ENCODE peak calls at places on chromosomes 4 and X, in ten cellular contexts. H is fibroblast of pulmonary artery, P is mucosa of descending colon, M is astrocyte of the spinal cord, N is endodermal cell, U is transverse colon, T is GM23338, D is foreskin fibroblast, C is cardiac fibroblast, G is dorsolateral prefrontal cortex. I is an unnamed sample.

GRCh38 chr4:83109480-83110221 is 4.9 kb downstream of the PLAC8 start:
- DNase-seq in H (peak), P (peak), M (peak), N (peak), U (peak), T (peak), D (peak), C (no peak), G (no peak), I (no peak)

GRCh38 chr4:78556655-78557054 is 5.1 kb downstream of the ANXA3 start:
- DNase-seq in H (no peak), P (no peak), M (no peak), N (no peak), U (no peak), T (no peak), D (no peak), C (no peak), G (no peak), I (no peak)

GRCh38 chr4:3239998-3240920 is 8.7 kb upstream of the MSANTD1 start:
- DNase-seq in H (no peak), P (no peak), M (no peak), N (no peak), U (no peak), T (no peak), D (no peak), C (no peak), G (no peak), I (no peak)

GRCh38 chr4:54548098-54548620 is 109.6 kb upstream of the KIT start:
- DNase-seq in H (no peak), P (no peak), M (no peak), N (no peak), U (no peak), T (no peak), D (no peak), C (no peak), G (no peak), I (no peak)

GRCh38 chr4:113604955-113605354 is 156.6 kb downstream of the CAMK2D start:
- DNase-seq in H (peak), P (no peak), M (no peak), N (no peak), U (no peak), T (no peak), D (peak), C (peak), G (no peak), I (no peak)

GRCh38 chr4:3436798-3437581 is 4.8 kb upstream of the HGFAC start:
- DNase-seq in H (peak), P (peak), M (peak), N (no peak), U (peak), T (no peak), D (peak), C (peak), G (no peak), I (no peak)

GRCh38 chrX:120755066-120755846 is 120.4 kb downstream of the CT47B1 start:
- DNase-seq in H (no peak), P (peak), M (no peak), N (no peak), U (peak), T (no peak), D (no peak), C (no peak), G (no peak), I (no peak)

GRCh38 chr4:47490550-47490949 is 5.5 kb downstream of the ATP10D start:
- DNase-seq in H (peak), P (no peak), M (peak), N (peak), U (no peak), T (peak), D (no peak), C (peak), G (no peak), I (no peak)

GRCh38 chrX:153517421-153517820 is at the start of gene ATP2B3:
- DNase-seq in H (no peak), P (no peak), M (no peak), N (peak), U (no peak), T (peak), D (no peak), C (no peak), G (no peak), I (no peak)

GRCh38 chr4:168560184-168560834 is 63.5 kb downstream of the PALLD start:
- DNase-seq in H (no peak), P (peak), M (peak), N (no peak), U (no peak), T (no peak), D (peak), C (no peak), G (no peak), I (no peak)

GRCh38 chrX:31201503-31201902 is 129.7 kb upstream of the FTHL17 start:
- DNase-seq in H (no peak), P (no peak), M (no peak), N (no peak), U (no peak), T (no peak), D (no peak), C (no peak), G (no peak), I (no peak)

GRCh38 chrX:67614006-67614405 is 70.2 kb downstream of the AR start:
- DNase-seq in H (no peak), P (no peak), M (peak), N (no peak), U (no peak), T (no peak), D (no peak), C (peak), G (no peak), I (no peak)

GRCh38 chrX:119181491-119181890 is 53.9 kb upstream of the KIAA1210 start:
- DNase-seq in H (peak), P (peak), M (no peak), N (peak), U (peak), T (peak), D (no peak), C (peak), G (no peak), I (no peak)

GRCh38 chr4:138053601-138054322 is 188.4 kb downstream of the SLC7A11 start:
- DNase-seq in H (peak), P (peak), M (peak), N (no peak), U (no peak), T (no peak), D (peak), C (peak), G (no peak), I (peak)

GRCh38 chr4:16642897-16643296 is 255.5 kb downstream of the LDB2 start:
- DNase-seq in H (no peak), P (no peak), M (no peak), N (no peak), U (no peak), T (no peak), D (no peak), C (peak), G (no peak), I (no peak)

GRCh38 chr4:15327311-15328298 is 100.2 kb upstream of the C1QTNF7 start:
- DNase-seq in H (peak), P (no peak), M (peak), N (no peak), U (no peak), T (no peak), D (peak), C (peak), G (no peak), I (no peak)

GRCh38 chr4:104408893-104409292 is 85.8 kb downstream of the CXXC4 start:
- DNase-seq in H (no peak), P (no peak), M (no peak), N (no peak), U (no peak), T (no peak), D (no peak), C (no peak), G (no peak), I (no peak)

GRCh38 chr4:185307136-185307950 is 88.4 kb downstream of the LRP2BP start:
- DNase-seq in H (no peak), P (no peak), M (no peak), N (peak), U (no peak), T (peak), D (no peak), C (no peak), G (no peak), I (no peak)

GRCh38 chrX:71053217-71053621 is 14.9 kb downstream of the SNX12 start:
- DNase-seq in H (no peak), P (peak), M (peak), N (peak), U (no peak), T (peak), D (no peak), C (no peak), G (peak), I (no peak)

GRCh38 chr4:27702710-27703431 is 842.2 kb downstream of the STIM2 start:
- DNase-seq in H (no peak), P (peak), M (peak), N (peak), U (no peak), T (peak), D (no peak), C (no peak), G (peak), I (no peak)

GRCh38 chrX:68703849-68704248 is 56.4 kb downstream of the STARD8 start:
- DNase-seq in H (no peak), P (no peak), M (no peak), N (no peak), U (no peak), T (no peak), D (no peak), C (no peak), G (no peak), I (no peak)

GRCh38 chr4:100022792-100023222 is 72.7 kb upstream of the H2AZ1 start:
- DNase-seq in H (peak), P (no peak), M (peak), N (peak), U (no peak), T (peak), D (no peak), C (no peak), G (no peak), I (no peak)

DNA sequence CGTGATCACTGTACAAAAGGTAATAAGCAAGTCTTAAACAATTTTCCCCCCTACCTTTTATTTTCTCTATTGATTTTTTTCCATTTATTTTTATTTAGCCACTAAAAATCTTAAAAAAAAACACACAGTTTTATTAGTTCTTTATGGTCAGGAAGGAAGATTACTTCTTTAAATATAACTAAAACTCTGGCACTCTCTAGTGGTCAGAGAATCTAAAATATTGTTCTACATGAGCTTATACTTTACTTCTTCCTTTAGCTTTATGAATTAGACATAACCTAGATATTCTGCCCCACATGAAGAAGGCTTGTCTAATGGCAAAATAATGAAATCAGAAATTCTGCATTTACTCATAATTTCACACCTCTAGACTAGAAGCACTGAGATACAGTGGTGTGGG is 135.2 kb downstream of the PDE5A start:
- DNase-seq in H (peak), P (no peak), M (no peak), N (no peak), U (no peak), T (no peak), D (no peak), C (peak), G (no peak), I (no peak)
- TF ChIP-seq CTCF in H (no peak), P (no peak), M (no peak), N (peak), U (peak), T (no peak), D (peak), C (peak), G (peak), I (no peak)

GRCh38 chrX:23904096-23904495 is 3.6 kb downstream of the APOO start:
- DNase-seq in H (peak), P (no peak), M (peak), N (peak), U (no peak), T (no peak), D (no peak), C (peak), G (no peak), I (no peak)

GRCh38 chrX:23901065-23901464 is 6.7 kb downstream of the APOO start:
- DNase-seq in H (peak), P (no peak), M (peak), N (no peak), U (no peak), T (no peak), D (peak), C (peak), G (no peak), I (no peak)

GRCh38 chrX:23901805-23902204 is 5.9 kb downstream of the APOO start:
- DNase-seq in H (peak), P (peak), M (peak), N (peak), U (peak), T (peak), D (peak), C (peak), G (no peak), I (peak)

GRCh38 chrX:23900220-23900797 is 7.4 kb downstream of the APOO start:
- DNase-seq in H (no peak), P (no peak), M (no peak), N (peak), U (no peak), T (no peak), D (no peak), C (peak), G (no peak), I (no peak)

GRCh38 chrX:23902419-23902818 is 5.3 kb downstream of the APOO start:
- DNase-seq in H (peak), P (no peak), M (peak), N (no peak), U (no peak), T (peak), D (no peak), C (peak), G (no peak), I (no peak)
- H3K4me3 ChIP-seq in H (no peak), P (no peak), M (no peak), N (no peak), U (peak), T (no peak), D (no peak), C (no peak), G (peak), I (peak)

GRCh38 chr4:40719008-40719623 is 30.6 kb upstream of the NSUN7 start:
- DNase-seq in H (peak), P (peak), M (peak), N (no peak), U (no peak), T (peak), D (peak), C (peak), G (no peak), I (no peak)
- TF ChIP-seq CTCF in H (peak), P (peak), M (peak), N (peak), U (peak), T (peak), D (peak), C (peak), G (peak), I (no peak)

GRCh38 chr4:163590609-163591264 is 96.2 kb downstream of the TMA16 start:
- DNase-seq in H (no peak), P (no peak), M (no peak), N (no peak), U (no peak), T (no peak), D (no peak), C (no peak), G (no peak), I (no peak)
- H3K4me3 ChIP-seq in H (no peak), P (no peak), M (no peak), N (no peak), U (no peak), T (no peak), D (no peak), C (no peak), G (no peak), I (no peak)

GRCh38 chr4:154927126-154927525 is 146.1 kb downstream of the RBM46 start:
- DNase-seq in H (no peak), P (no peak), M (no peak), N (no peak), U (no peak), T (peak), D (no peak), C (no peak), G (no peak), I (no peak)

DNA sequence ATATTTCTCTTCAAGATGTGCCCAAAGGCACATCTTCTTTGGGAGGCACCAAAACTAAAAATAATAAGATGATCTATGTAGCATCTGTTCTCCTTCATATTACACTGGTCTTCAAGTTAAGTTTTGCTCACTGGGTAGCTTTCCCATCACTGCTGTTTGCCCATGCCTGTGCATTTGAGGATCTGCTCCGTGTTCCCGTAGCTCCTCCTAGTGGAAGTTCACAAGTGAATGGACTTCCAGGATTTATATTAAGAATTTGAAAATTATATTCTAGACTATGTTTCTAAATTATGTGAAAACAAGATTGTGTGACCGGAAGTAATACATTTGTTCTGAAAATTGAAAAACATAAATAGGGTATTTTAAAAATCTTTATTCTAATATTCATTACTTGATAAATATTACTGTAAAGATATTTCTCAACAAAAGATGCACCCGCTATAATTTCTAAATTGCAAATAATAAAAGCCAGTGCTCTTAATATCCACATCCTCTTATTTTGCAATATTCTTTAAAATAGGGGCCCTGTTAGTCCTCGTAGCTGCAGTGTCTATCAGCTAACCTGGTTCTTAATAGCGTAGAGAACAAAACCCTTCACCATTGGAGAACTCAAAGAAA is 147.7 kb downstream of the RBM46 start:
- DNase-seq in H (peak), P (peak), M (peak), N (peak), U (no peak), T (peak), D (peak), C (peak), G (no peak), I (no peak)
- TF ChIP-seq CTCF in H (peak), P (no peak), M (peak), N (peak), U (peak), T (peak), D (peak), C (peak), G (peak), I (no peak)

I was measured in thoracic aorta.